ENCODE peak calls at places on chromosomes 3 and 15, in six cellular contexts. O is IMR-90; K is PC-9; L is naive thymus-derived CD4-positive, alpha-beta T cell; M is breast epithelium; I is trophoblast cell. J is an unnamed sample.
A peak's percentile ranks its signal among the peaks of the same experiment; 100 is the strongest.

GRCh38 chr15:27486036-27486435 is 515.1 kb downstream of the GABRG3 start:
- DNase-seq in M (no peak), O (no peak), L (no peak), K (no peak), I (no peak), J (no peak)

GRCh38 chr3:25354071-25354470 is 74.0 kb upstream of the RARB start:
- DNase-seq in M (no peak), K (no peak), L (no peak), O (no peak), I (peak; percentile 71), J (no peak)

GRCh38 chr3:172666181-172666872 is 44.5 kb downstream of the NCEH1 start:
- DNase-seq in K (peak; percentile 31), I (peak; percentile 57), L (no peak), M (no peak), O (no peak), J (no peak)

GRCh38 chr15:66115568-66116206 is 137.9 kb downstream of the MEGF11 start:
- DNase-seq in L (no peak), O (no peak), M (no peak), I (no peak), K (no peak), J (peak; percentile 78)

GRCh38 chr3:114586119-114586518 is 292.3 kb downstream of the TIGIT start:
- DNase-seq in O (no peak), I (no peak), K (no peak), L (no peak), M (no peak), J (no peak)

GRCh38 chr3:52053307-52054304 is 2.8 kb downstream of the DUSP7 start:
- DNase-seq in M (no peak), K (peak; percentile 30), I (no peak), L (peak; percentile 41), O (peak; percentile 29), J (no peak)

GRCh38 chr15:87816811-87817210 is 439.7 kb downstream of the NTRK3 start:
- DNase-seq in K (no peak), L (no peak), O (peak; percentile 99), I (peak; percentile 35), M (no peak), J (no peak)

GRCh38 chr3:25033407-25034029 is 394.5 kb upstream of the RARB start:
- DNase-seq in M (no peak), L (no peak), O (peak; percentile 6), I (peak; percentile 83), K (peak; percentile 43), J (peak; percentile 42)

GRCh38 chr3:127053026-127053425 is 70.1 kb downstream of the PLXNA1 start:
- DNase-seq in M (no peak), I (no peak), L (no peak), K (no peak), O (no peak), J (no peak)

GRCh38 chr3:58004972-58005371 is 3.2 kb upstream of the FLNB start:
- DNase-seq in M (no peak), O (peak; percentile 91), L (no peak), I (peak; percentile 90), K (peak; percentile 77), J (no peak)

GRCh38 chr3:51311055-51311454 is 74.0 kb upstream of the MANF start:
- DNase-seq in I (peak; percentile 59), O (peak; percentile 33), M (no peak), K (no peak), L (no peak), J (peak; percentile 61)

GRCh38 chr3:129610276-129610675 is 3.8 kb upstream of the PLXND1 start:
- DNase-seq in O (no peak), K (no peak), M (no peak), L (no peak), I (no peak), J (no peak)

GRCh38 chr3:167450675-167451074 is 23.2 kb downstream of the SERPINI2 start:
- DNase-seq in O (no peak), L (no peak), M (no peak), I (no peak), K (no peak), J (no peak)

GRCh38 chr3:21274000-21274671 is 476.9 kb downstream of the ZNF385D start:
- DNase-seq in O (peak; percentile 17), I (no peak), L (no peak), M (no peak), K (no peak), J (no peak)

GRCh38 chr3:26484140-26484539 is 138.4 kb upstream of the LRRC3B start:
- DNase-seq in M (no peak), I (no peak), O (no peak), L (no peak), K (no peak), J (peak; percentile 23)

GRCh38 chr3:137692803-137693431 is 71.2 kb upstream of the SOX14 start:
- DNase-seq in M (peak; percentile 54), I (peak; percentile 73), L (no peak), K (no peak), O (no peak), J (peak; percentile 69)

GRCh38 chr3:41075958-41076357 is 123.3 kb upstream of the CTNNB1 start:
- DNase-seq in L (no peak), K (no peak), M (no peak), O (no peak), I (peak; percentile 40), J (no peak)

GRCh38 chr3:193194417-193194816 is 46.6 kb upstream of the PLAAT1 start:
- DNase-seq in I (no peak), K (no peak), O (no peak), M (no peak), L (no peak), J (no peak)

GRCh38 chr3:169774186-169774585 is 990 bp downstream of the MYNN start:
- DNase-seq in M (no peak), I (peak; percentile 34), K (no peak), L (no peak), O (peak; percentile 9), J (no peak)

GRCh38 chr3:133703915-133704314 is 42.2 kb upstream of the TOPBP1 start:
- DNase-seq in I (no peak), O (no peak), L (no peak), K (no peak), M (no peak), J (no peak)

GRCh38 chr15:53434174-53434678 is 325.2 kb downstream of the WDR72 start:
- DNase-seq in I (no peak), M (no peak), K (no peak), L (no peak), O (no peak), J (no peak)

GRCh38 chr15:47496343-47497185 is 220.7 kb upstream of the SEMA6D start:
- DNase-seq in M (no peak), O (no peak), L (no peak), K (no peak), I (peak; percentile 79), J (no peak)

GRCh38 chr15:83014205-83014653 is 2.8 kb upstream of the C15orf40 start:
- DNase-seq in M (no peak), O (no peak), I (no peak), K (no peak), L (no peak), J (no peak)

GRCh38 chr15:74795961-74796625 is 14.2 kb downstream of the CSK start:
- DNase-seq in I (peak; percentile 53), M (no peak), O (no peak), L (no peak), K (no peak), J (no peak)

GRCh38 chr15:29308299-29308698 is 38.7 kb upstream of the NSMCE3 start:
- DNase-seq in M (no peak), L (no peak), I (no peak), O (no peak), K (no peak), J (no peak)

DNA sequence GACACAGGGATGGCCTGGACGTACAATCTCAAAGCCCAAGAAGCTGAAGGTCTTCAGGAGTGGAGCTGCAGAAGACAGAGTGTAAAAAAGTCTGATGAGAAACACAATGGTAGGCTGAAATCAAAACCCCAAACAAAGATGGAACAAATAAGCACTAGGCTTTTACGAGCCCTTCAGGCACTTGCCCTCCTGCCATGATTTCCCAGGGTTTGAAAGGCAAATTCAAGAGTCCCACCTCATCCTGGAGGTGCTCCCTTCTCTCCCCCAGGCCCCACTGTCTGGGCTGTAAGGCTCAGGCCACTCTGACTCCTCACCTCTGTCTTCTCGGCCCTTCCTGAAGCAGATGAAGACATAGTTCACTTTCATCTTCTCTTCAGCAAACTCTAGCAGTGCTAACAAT is 86.6 kb downstream of the RBPMS2 start:
- DNase-seq in K (no peak), L (no peak), M (no peak), O (no peak), I (no peak), J (no peak)
- H3K36me3 ChIP-seq in K (no peaks in the 10 kb centered on the region), L (peaks cover 11% of the 10 kb centered on the region), M (no peaks in the 10 kb centered on the region), O (peaks cover 62% of the 10 kb centered on the region), I (peaks cover 77% of the 10 kb centered on the region), J (peaks cover 44% of the 10 kb centered on the region)

DNA sequence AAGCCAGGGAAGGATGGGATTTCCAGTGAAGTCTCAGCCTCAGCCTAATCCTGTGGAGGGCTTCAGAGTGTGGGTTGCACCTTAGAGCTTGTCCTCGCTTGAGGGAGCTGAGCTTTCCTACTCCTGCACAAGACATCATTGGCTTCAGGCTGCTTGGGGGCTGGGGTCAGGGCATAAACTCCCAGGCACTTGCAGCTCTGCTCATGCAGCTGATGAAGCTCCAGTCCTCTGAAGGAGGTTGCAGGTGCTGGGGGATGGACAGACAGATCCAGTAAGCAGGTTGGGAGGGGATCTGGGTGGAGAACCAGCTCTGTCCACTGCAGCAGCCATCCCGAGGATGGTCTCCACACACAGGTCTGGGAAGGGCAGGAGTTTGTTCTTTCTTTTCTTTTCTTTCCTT is 19.4 kb upstream of the POLG start:
- DNase-seq in L (no peak), M (no peak), K (no peak), I (no peak), O (no peak), J (no peak)
- H3K27me3 ChIP-seq in L (peaks cover 7% of the 10 kb centered on the region), M (no peaks in the 10 kb centered on the region), K (peaks cover 28% of the 10 kb centered on the region), I (peaks cover 16% of the 10 kb centered on the region), O (peaks cover 54% of the 10 kb centered on the region), J (peaks cover 34% of the 10 kb centered on the region)

DNA sequence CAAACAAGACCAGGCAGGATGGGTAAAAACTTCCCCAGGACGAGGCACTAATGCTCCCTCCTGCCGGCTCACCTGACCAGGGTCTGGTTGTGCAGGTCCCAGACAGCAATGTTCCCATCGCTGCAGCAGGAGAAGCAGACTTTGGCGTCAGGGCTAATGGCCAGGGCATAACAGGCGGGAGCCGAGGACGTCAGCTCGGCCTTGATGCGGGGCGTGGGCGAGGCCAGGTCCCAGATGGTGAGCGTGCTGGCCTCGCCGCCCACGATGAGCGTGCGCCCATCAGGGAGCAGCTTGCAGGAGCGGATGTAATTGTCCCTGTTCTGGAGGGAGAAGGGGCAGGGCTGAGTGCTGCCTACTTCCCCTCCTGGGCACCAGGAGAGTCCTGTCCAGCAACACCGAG is 43.4 kb downstream of the TLE3 start:
- DNase-seq in I (no peak), L (no peak), O (no peak), K (no peak), M (peak; percentile 40), J (peak; percentile 47)
- H3K36me3 ChIP-seq in I (peaks cover 92% of the 10 kb centered on the region), L (peaks cover 35% of the 10 kb centered on the region), O (peaks cover 91% of the 10 kb centered on the region), K (no peaks in the 10 kb centered on the region), M (peaks cover 33% of the 10 kb centered on the region), J (peaks cover 56% of the 10 kb centered on the region)

GRCh38 chr3:30661107-30661873 is 54.9 kb downstream of the TGFBR2 start:
- DNase-seq in O (no peak), I (no peak), L (no peak), M (no peak), K (no peak), J (no peak)

GRCh38 chr3:30658328-30659052 is 52.1 kb downstream of the TGFBR2 start:
- DNase-seq in O (peak; percentile 79), M (no peak), K (peak; percentile 69), I (peak; percentile 23), L (no peak), J (no peak)

GRCh38 chr3:30660656-30661055 is 54.3 kb downstream of the TGFBR2 start:
- DNase-seq in I (no peak), M (no peak), O (no peak), L (no peak), K (no peak), J (no peak)

GRCh38 chr3:30659270-30660127 is 53.1 kb downstream of the TGFBR2 start:
- DNase-seq in L (no peak), I (peak; percentile 85), M (no peak), K (peak; percentile 87), O (peak; percentile 97), J (no peak)

GRCh38 chr3:30660128-30660525 is 53.7 kb downstream of the TGFBR2 start:
- DNase-seq in O (no peak), L (no peak), K (no peak), M (no peak), I (no peak), J (no peak)
- H3K27me3 ChIP-seq in O (no peaks in the 10 kb centered on the region), L (no peaks in the 10 kb centered on the region), K (no peaks in the 10 kb centered on the region), M (no peaks in the 10 kb centered on the region), I (no peaks in the 10 kb centered on the region), J (no peaks in the 10 kb centered on the region)

J was measured in H7.